ENCODE peak calls at places on chromosome 22, in eight cellular contexts. N, M, Y, X, W, O, J and P are unnamed samples.
A peak's percentile ranks its signal among the peaks of the same experiment; 100 is the strongest.

GRCh38 chr22:44368611-44369010 is 55.9 kb upstream of the SHISAL1 start:
- DNase-seq in N (no peak), M (no peak), Y (no peak), X (no peak), W (no peak), O (no peak), J (no peak), P (no peak)

GRCh38 chr22:49156662-49157285 is 670.9 kb downstream of the BRD1 start:
- DNase-seq in N (no peak), M (no peak), Y (no peak), X (no peak), W (no peak), O (peak; percentile 82), J (no peak), P (no peak)

GRCh38 chr22:35046744-35047462 is 19.1 kb upstream of the ISX start:
- DNase-seq in N (no peak), M (no peak), Y (no peak), X (no peak), W (no peak), O (no peak), J (no peak), P (no peak)

GRCh38 chr22:36790648-36791047 is 14.7 kb upstream of the IFT27 start:
- DNase-seq in N (no peak), M (no peak), Y (no peak), X (no peak), W (no peak), O (no peak), J (peak; percentile 26), P (no peak)

GRCh38 chr22:49080631-49081030 is 747.0 kb downstream of the BRD1 start:
- DNase-seq in N (no peak), M (no peak), Y (no peak), X (no peak), W (no peak), O (no peak), J (no peak), P (no peak)

GRCh38 chr22:43829904-43830851 is 18.1 kb upstream of the EFCAB6 start:
- DNase-seq in N (peak; percentile 40), M (peak; percentile 83), Y (no peak), X (no peak), W (peak; percentile 39), O (peak; percentile 32), J (no peak), P (peak; percentile 96)

GRCh38 chr22:44449061-44449682 is 48.9 kb downstream of the RTL6 start:
- DNase-seq in N (no peak), M (peak; percentile 95), Y (no peak), X (no peak), W (peak; percentile 59), O (no peak), J (peak; percentile 17), P (no peak)

GRCh38 chr22:43643362-43643761 is 168.7 kb downstream of the EFCAB6 start:
- DNase-seq in N (no peak), M (no peak), Y (no peak), X (no peak), W (no peak), O (no peak), J (no peak), P (peak; percentile 4)

GRCh38 chr22:23894710-23895598 is 771 bp downstream of the MIF start:
- DNase-seq in N (peak; percentile 78), M (peak; percentile 85), Y (peak; percentile 75), X (peak; percentile 89), W (peak; percentile 66), O (peak; percentile 89), J (peak; percentile 82), P (peak; percentile 55)

GRCh38 chr22:37354271-37355069 is 72.2 kb downstream of the CYTH4 start:
- DNase-seq in N (no peak), M (no peak), Y (no peak), X (no peak), W (no peak), O (no peak), J (no peak), P (no peak)

GRCh38 chr22:17133137-17133536 is 12.0 kb upstream of the TMEM121B start:
- DNase-seq in N (no peak), M (no peak), Y (no peak), X (no peak), W (no peak), O (no peak), J (no peak), P (no peak)

GRCh38 chr22:38957046-38957770 is at the start of gene APOBEC3A:
- DNase-seq in N (no peak), M (no peak), Y (peak; percentile 54), X (peak; percentile 56), W (no peak), O (no peak), J (peak; percentile 50), P (peak; percentile 41)

GRCh38 chr22:19919701-19920363 is 21.7 kb upstream of the COMT start:
- DNase-seq in N (no peak), M (no peak), Y (no peak), X (no peak), W (no peak), O (no peak), J (no peak), P (no peak)

GRCh38 chr22:44102856-44103255 is 77.9 kb upstream of the PARVG start:
- DNase-seq in N (no peak), M (no peak), Y (no peak), X (no peak), W (no peak), O (no peak), J (no peak), P (no peak)

GRCh38 chr22:27151407-27151806 is 494.0 kb downstream of the MIAT start:
- DNase-seq in N (no peak), M (no peak), Y (no peak), X (no peak), W (no peak), O (no peak), J (no peak), P (no peak)

GRCh38 chr22:25407859-25408229 is 156.6 kb upstream of the GRK3 start:
- DNase-seq in N (no peak), M (no peak), Y (no peak), X (no peak), W (no peak), O (no peak), J (no peak), P (no peak)

GRCh38 chr22:34414467-34415440 is 494.5 kb upstream of the LARGE1 start:
- DNase-seq in N (no peak), M (peak; percentile 3), Y (peak; percentile 61), X (no peak), W (no peak), O (peak; percentile 47), J (peak; percentile 39), P (peak; percentile 27)

GRCh38 chr22:18966748-18967147 is 30.7 kb upstream of the PRODH start:
- DNase-seq in N (no peak), M (no peak), Y (no peak), X (no peak), W (no peak), O (peak; percentile 46), J (no peak), P (no peak)

GRCh38 chr22:23281406-23282088 is 101.2 kb downstream of the BCR start:
- DNase-seq in N (peak; percentile 85), M (peak; percentile 71), Y (peak; percentile 82), X (peak; percentile 93), W (no peak), O (peak; percentile 85), J (peak; percentile 58), P (peak; percentile 96)

GRCh38 chr22:24119476-24119875 is 61.8 kb upstream of the SUSD2 start:
- DNase-seq in N (no peak), M (no peak), Y (no peak), X (no peak), W (no peak), O (no peak), J (no peak), P (no peak)